ENCODE peak calls at places on chromosomes 13 and 19, in seven cellular contexts. M is astrocyte; S is gastrocnemius medialis; G is right atrium auricular region; B is CD4-positive, CD25-positive, alpha-beta regulatory T cell; R is H9; O is aorta. Q is an unnamed sample.

GRCh38 chr13:24081388-24081787 is 79.1 kb upstream of the SPATA13 start:
- DNase-seq in R (no peak), B (no peak), G (no peak), O (no peak), S (no peak), M (no peak), Q (no peak)

GRCh38 chr13:87889241-87889640 is 218.1 kb downstream of the SLITRK5 start:
- DNase-seq in S (no peak), M (no peak), B (no peak), G (no peak), R (no peak), O (no peak), Q (no peak)

GRCh38 chr13:90690458-90691063 is 656.9 kb upstream of the MIR17HG start:
- DNase-seq in B (no peak), R (no peak), M (peak; percentile 82), O (no peak), G (no peak), S (no peak), Q (no peak)

GRCh38 chr19:35399948-35400772 is 29.3 kb downstream of the GPR42 start:
- DNase-seq in G (no peak), R (no peak), M (no peak), B (no peak), O (no peak), S (no peak), Q (no peak)

GRCh38 chr13:33537691-33538090 is 252.1 kb upstream of the STARD13 start:
- DNase-seq in G (no peak), B (no peak), M (no peak), O (no peak), S (no peak), R (no peak), Q (no peak)

GRCh38 chr19:11261902-11262839 is at the start of gene DOCK6:
- DNase-seq in S (no peak), G (no peak), M (no peak), O (no peak), B (no peak), R (peak; percentile 45), Q (peak; percentile 60)

GRCh38 chr19:2491130-2491801 is 15.3 kb downstream of the GADD45B start:
- DNase-seq in B (peak; percentile 53), R (no peak), S (peak; percentile 87), G (no peak), M (peak; percentile 89), O (no peak), Q (no peak)

GRCh38 chr19:42601811-42602443 is 7.2 kb upstream of the CEACAM8 start:
- DNase-seq in R (peak; percentile 45), S (no peak), G (no peak), B (peak; percentile 13), O (no peak), M (peak; percentile 11), Q (peak; percentile 8)

GRCh38 chr19:13599681-13600080 is 93.4 kb upstream of the CACNA1A start:
- DNase-seq in B (no peak), O (no peak), M (no peak), G (no peak), S (no peak), R (no peak), Q (no peak)

GRCh38 chr13:78194904-78195639 is 276.4 kb upstream of the EDNRB start:
- DNase-seq in O (no peak), S (no peak), R (no peak), B (no peak), G (no peak), M (peak; percentile 65), Q (no peak)

GRCh38 chr19:5547881-5548280 is 19.9 kb downstream of the TINCR start:
- DNase-seq in S (no peak), M (no peak), B (peak; percentile 35), R (peak; percentile 70), O (no peak), G (no peak), Q (peak; percentile 79)

GRCh38 chr13:59837101-59837500 is 326.6 kb downstream of the DIAPH3 start:
- DNase-seq in M (no peak), G (no peak), B (no peak), R (no peak), O (no peak), S (no peak), Q (no peak)

GRCh38 chr13:109818891-109819290 is 32.5 kb upstream of the IRS2 start:
- DNase-seq in B (no peak), O (no peak), R (no peak), G (no peak), M (peak; percentile 49), S (no peak), Q (no peak)

GRCh38 chr19:44512326-44513298 is 12.3 kb upstream of the ZNF180 start:
- DNase-seq in R (peak; percentile 80), B (no peak), S (no peak), M (peak; percentile 9), G (no peak), O (no peak), Q (peak; percentile 19)

GRCh38 chr19:38930776-38931761 is at the start of gene MRPS12:
- DNase-seq in M (peak; percentile 95), B (peak; percentile 100), G (peak; percentile 99), R (peak; percentile 99), O (peak; percentile 99), S (peak; percentile 98), Q (peak; percentile 99)

GRCh38 chr13:44523176-44524017 is 52.7 kb downstream of the TSC22D1 start:
- DNase-seq in S (no peak), O (no peak), G (no peak), M (peak; percentile 88), R (no peak), B (peak; percentile 3), Q (no peak)

GRCh38 chr19:11265785-11266236 is 3.5 kb upstream of the DOCK6 start:
- DNase-seq in G (no peak), M (no peak), O (no peak), R (no peak), S (no peak), B (no peak), Q (no peak)

GRCh38 chr13:36681894-36682624 is 8.2 kb downstream of the SERTM1 start:
- DNase-seq in B (no peak), O (no peak), R (no peak), G (no peak), M (no peak), S (no peak), Q (no peak)

GRCh38 chr13:40130871-40131636 is 475.6 kb downstream of the COG6 start:
- DNase-seq in M (peak; percentile 56), B (no peak), O (no peak), S (no peak), G (no peak), R (no peak), Q (no peak)

GRCh38 chr13:59480857-59481256 is 682.9 kb downstream of the DIAPH3 start:
- DNase-seq in B (no peak), G (no peak), R (no peak), S (no peak), O (no peak), M (no peak), Q (no peak)

GRCh38 chr19:55146648-55147218 is 2.3 kb downstream of the TNNT1 start:
- DNase-seq in M (no peak), O (no peak), B (no peak), G (no peak), S (peak; percentile 55), R (peak; percentile 95), Q (peak; percentile 28)

GRCh38 chr13:62931901-62932883 is 1516.5 kb upstream of the PCDH20 start:
- DNase-seq in O (no peak), R (no peak), S (no peak), B (no peak), M (peak; percentile 1), G (no peak), Q (no peak)

GRCh38 chr13:91745962-91746361 is 347.5 kb downstream of the GPC5 start:
- DNase-seq in R (no peak), M (no peak), O (no peak), S (no peak), G (no peak), B (no peak), Q (no peak)

GRCh38 chr19:12272386-12272785 is 22.3 kb downstream of the ZNF44 start:
- DNase-seq in R (no peak), O (no peak), G (no peak), B (no peak), M (no peak), S (no peak), Q (no peak)
- H3K9me3 ChIP-seq in R (peaks cover 72% of the 10 kb centered on the region), O (peaks cover 36% of the 10 kb centered on the region), G (peaks cover 57% of the 10 kb centered on the region), B (peaks cover 79% of the 10 kb centered on the region), M (peaks cover 55% of the 10 kb centered on the region), S (peaks cover 20% of the 10 kb centered on the region), Q (peaks cover 31% of the 10 kb centered on the region)

GRCh38 chr19:14719162-14719561 is 29.3 kb downstream of the ZNF333 start:
- DNase-seq in O (no peak), R (no peak), B (no peak), M (no peak), G (no peak), S (no peak), Q (no peak)
- H3K9me3 ChIP-seq in O (peaks cover 36% of the 10 kb centered on the region), R (peaks cover 52% of the 10 kb centered on the region), B (peaks cover 83% of the 10 kb centered on the region), M (peaks cover 59% of the 10 kb centered on the region), G (peaks cover 99% of the 10 kb centered on the region), S (peaks cover 28% of the 10 kb centered on the region), Q (peaks cover 26% of the 10 kb centered on the region)

DNA sequence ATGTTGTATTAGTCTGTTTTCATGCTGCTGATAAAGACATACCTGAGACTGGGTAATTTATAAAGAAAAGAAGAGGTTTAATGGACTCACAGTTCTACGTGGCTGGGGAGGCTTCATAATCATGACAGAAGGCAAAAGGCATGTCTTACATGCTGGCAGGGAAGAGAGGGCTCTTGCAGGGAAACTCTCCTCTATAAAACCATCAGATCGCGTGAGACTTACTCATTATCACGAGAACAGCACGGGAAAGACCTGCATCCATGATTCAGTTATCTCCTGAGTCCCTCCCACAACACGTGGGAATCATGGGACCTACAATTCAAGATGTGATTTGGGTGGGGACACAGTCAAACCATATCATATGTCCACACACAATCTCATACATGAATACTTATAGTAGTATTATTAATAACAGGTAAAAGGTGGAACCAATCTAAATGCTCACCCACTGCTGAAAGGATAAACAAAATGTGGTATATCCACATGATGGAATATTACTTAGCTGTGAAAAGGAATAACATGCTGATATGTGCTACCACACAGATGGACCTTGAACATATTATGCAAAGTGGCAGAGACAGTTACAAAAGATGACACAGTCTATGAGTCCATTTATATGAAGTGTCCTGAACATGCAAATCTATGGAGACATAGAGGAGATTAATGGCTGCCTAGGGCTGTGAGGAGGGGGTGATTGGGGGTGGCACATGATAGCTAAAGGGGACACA is 20.9 kb upstream of the CEBPA start:
- DNase-seq in R (no peak), B (no peak), S (no peak), G (no peak), M (no peak), O (no peak), Q (no peak)
- H3K9me3 ChIP-seq in R (no peaks in the 10 kb centered on the region), B (no peaks in the 10 kb centered on the region), S (no peaks in the 10 kb centered on the region), G (peaks cover 12% of the 10 kb centered on the region), M (no peaks in the 10 kb centered on the region), O (no peaks in the 10 kb centered on the region), Q (peaks cover 3% of the 10 kb centered on the region)

GRCh38 chr19:15629003-15629880 is 11.5 kb upstream of the CYP4F3 start:
- DNase-seq in S (peak; percentile 17), G (peak; percentile 75), M (peak; percentile 2), O (peak; percentile 83), B (peak; percentile 75), R (peak; percentile 72), Q (peak; percentile 88)

GRCh38 chr19:15633122-15633521 is 7.6 kb upstream of the CYP4F3 start:
- DNase-seq in M (no peak), R (no peak), G (no peak), S (no peak), B (no peak), O (no peak), Q (no peak)

GRCh38 chr19:15631817-15632216 is 8.9 kb upstream of the CYP4F3 start:
- DNase-seq in G (no peak), M (no peak), R (peak; percentile 40), B (no peak), S (no peak), O (no peak), Q (peak; percentile 8)

GRCh38 chr19:15623711-15624318 is 8.8 kb downstream of the CYP4F8 start:
- DNase-seq in G (no peak), M (no peak), B (no peak), O (no peak), S (no peak), R (peak; percentile 33), Q (peak; percentile 50)

GRCh38 chr19:15628236-15629002 is 12.3 kb upstream of the CYP4F3 start:
- DNase-seq in G (no peak), O (no peak), S (no peak), M (no peak), R (no peak), B (no peak), Q (no peak)
- H3K9me3 ChIP-seq in G (no peaks in the 10 kb centered on the region), O (no peaks in the 10 kb centered on the region), S (no peaks in the 10 kb centered on the region), M (no peaks in the 10 kb centered on the region), R (peaks cover 43% of the 10 kb centered on the region), B (no peaks in the 10 kb centered on the region), Q (no peaks in the 10 kb centered on the region)